ENCODE peak calls at places on chromosomes 16 and 17, in six cellular contexts. Z is HCT116, K is GM12878, W is H1, B is K562, J is HepG2. X is an unnamed sample.

GRCh38 chr17:17479209-17479608 is 2.4 kb downstream of the MED9 start:
- DNase-seq in Z (no peak), K (no peak), W (no peak), B (no peak), J (peak), X (no peak)

GRCh38 chr17:64255764-64256163 is 7.3 kb downstream of the TEX2 start:
- DNase-seq in Z (no peak), K (no peak), W (no peak), B (no peak), J (no peak), X (no peak)

GRCh38 chr16:85945424-85945751 is 46.4 kb downstream of the IRF8 start:
- DNase-seq in Z (no peak), K (no peak), W (no peak), B (no peak), J (no peak), X (no peak)

GRCh38 chr16:25060920-25061319 is 45.8 kb upstream of the ARHGAP17 start:
- DNase-seq in Z (no peak), K (no peak), W (no peak), B (no peak), J (no peak), X (no peak)

GRCh38 chr17:34207572-34207971 is 47.5 kb upstream of the CCL2 start:
- DNase-seq in Z (no peak), K (no peak), W (no peak), B (no peak), J (no peak), X (no peak)

GRCh38 chr16:11079657-11080187 is 135.4 kb downstream of the CLEC16A start:
- DNase-seq in Z (no peak), K (no peak), W (no peak), B (no peak), J (no peak), X (peak)

GRCh38 chr16:30722443-30722842 is 23.5 kb downstream of the SRCAP start:
- DNase-seq in Z (no peak), K (no peak), W (no peak), B (peak), J (no peak), X (no peak)

GRCh38 chr17:59641799-59642484 is 22.2 kb downstream of the CLTC start:
- DNase-seq in Z (no peak), K (peak), W (no peak), B (no peak), J (no peak), X (no peak)

GRCh38 chr16:16001856-16002255 is 52.4 kb downstream of the ABCC1 start:
- DNase-seq in Z (no peak), K (no peak), W (no peak), B (no peak), J (no peak), X (peak)

DNA sequence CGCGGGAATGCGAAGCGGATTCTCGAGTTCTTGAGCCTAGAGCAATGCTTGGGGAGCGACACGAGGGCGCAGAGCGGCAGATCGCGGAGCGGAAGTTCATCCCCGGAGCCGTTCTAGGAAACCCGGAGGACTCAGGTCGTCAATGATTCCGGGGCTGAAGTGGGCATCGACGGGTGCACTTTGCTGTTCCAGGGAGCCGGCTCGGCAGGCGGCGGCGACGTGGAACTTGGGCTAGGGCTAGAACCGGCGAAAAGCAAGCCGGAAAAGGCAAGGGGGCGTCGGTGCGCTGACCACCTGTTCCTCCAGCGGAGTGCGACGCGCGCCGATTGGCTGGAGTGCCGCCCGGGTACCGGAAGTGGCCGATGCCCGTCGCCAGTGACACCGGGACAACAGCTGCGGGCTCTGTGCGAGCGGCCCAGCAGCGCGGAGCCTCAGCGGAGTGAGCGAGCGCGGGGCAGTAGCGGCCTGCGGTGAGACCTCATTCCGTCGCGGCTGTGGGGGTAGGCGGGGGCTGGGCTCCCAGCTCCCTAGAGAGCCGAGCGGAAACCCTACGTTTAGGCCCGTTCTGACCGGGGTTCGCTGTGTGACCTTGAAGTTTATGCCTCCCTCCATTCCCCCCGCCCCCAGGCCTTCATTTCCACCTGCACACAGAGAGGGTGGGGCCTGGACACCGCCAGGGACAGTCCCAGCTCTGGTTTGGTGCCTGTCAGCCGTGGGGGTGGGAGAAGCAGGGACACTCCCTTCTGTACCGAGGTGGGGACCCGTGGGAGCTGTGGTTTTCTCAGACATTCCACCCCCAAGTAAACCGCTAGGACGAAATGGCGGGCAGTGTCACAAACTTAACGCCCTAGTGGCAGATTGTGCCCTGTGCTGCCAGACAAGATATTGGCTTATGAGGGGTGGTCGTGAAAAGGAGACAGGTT is at the start of gene ZFP3:
- DNase-seq in Z (no peak), K (peak), W (peak), B (no peak), J (no peak), X (peak)
- TF ChIP-seq MAX in Z (no peak), K (peak), W (peak), B (no peak), J (no peak), X (no peak)

GRCh38 chr16:3189869-3190268 is 1.9 kb downstream of the OR1F1 start:
- DNase-seq in Z (no peak), K (no peak), W (no peak), B (no peak), J (no peak), X (no peak)
- TF ChIP-seq EZH2 in Z (no peak), K (no peak), W (peak), B (no peak), J (no peak), X (no peak)

GRCh38 chr17:81715107-81715871 is 3.2 kb downstream of the SLC25A10 start:
- DNase-seq in Z (no peak), K (no peak), W (no peak), B (no peak), J (no peak), X (no peak)
- H3K9ac ChIP-seq in Z (no peak), K (no peak), W (no peak), B (no peak), J (no peak), X (no peak)

DNA sequence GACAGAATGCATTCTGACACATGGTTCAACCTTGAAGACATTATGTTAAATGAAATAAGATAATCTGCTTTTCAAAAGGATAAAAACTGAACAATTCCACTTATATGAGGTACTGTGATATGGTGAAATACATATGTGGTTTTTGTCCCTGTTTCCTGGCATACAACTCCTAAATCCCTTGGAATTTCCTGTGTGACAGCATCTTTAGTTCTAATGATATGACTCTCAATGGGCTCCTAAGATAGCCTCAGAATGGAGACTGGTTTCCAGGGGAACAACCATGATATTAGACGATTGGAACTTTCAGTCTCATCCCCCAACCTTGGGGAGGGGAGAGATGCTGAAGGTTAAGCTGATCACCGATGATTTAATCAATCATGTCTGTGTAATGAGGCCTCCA is 37.7 kb upstream of the PHLPP2 start:
- DNase-seq in Z (no peak), K (no peak), W (no peak), B (no peak), J (no peak), X (no peak)
- TF ChIP-seq MAX in Z (no peak), K (no peak), W (no peak), B (no peak), J (no peak), X (no peak)

GRCh38 chr16:4318171-4318910 is 2.5 kb downstream of the GLIS2 start:
- DNase-seq in Z (no peak), K (no peak), W (no peak), B (no peak), J (no peak), X (no peak)

GRCh38 chr16:4316103-4316731 is 350 bp downstream of the GLIS2 start:
- DNase-seq in Z (no peak), K (no peak), W (no peak), B (peak), J (no peak), X (no peak)

GRCh38 chr16:4317471-4318170 is 1.8 kb downstream of the GLIS2 start:
- DNase-seq in Z (no peak), K (no peak), W (no peak), B (no peak), J (no peak), X (peak)

GRCh38 chr16:4315185-4316102 is at the start of gene GLIS2:
- DNase-seq in Z (peak), K (no peak), W (no peak), B (peak), J (no peak), X (peak)

GRCh38 chr16:4316732-4317461 is 1.0 kb downstream of the GLIS2 start:
- DNase-seq in Z (no peak), K (no peak), W (no peak), B (no peak), J (no peak), X (peak)
- TF ChIP-seq EZH2 in Z (no peak), K (no peak), W (no peak), B (no peak), J (peak), X (no peak)

DNA sequence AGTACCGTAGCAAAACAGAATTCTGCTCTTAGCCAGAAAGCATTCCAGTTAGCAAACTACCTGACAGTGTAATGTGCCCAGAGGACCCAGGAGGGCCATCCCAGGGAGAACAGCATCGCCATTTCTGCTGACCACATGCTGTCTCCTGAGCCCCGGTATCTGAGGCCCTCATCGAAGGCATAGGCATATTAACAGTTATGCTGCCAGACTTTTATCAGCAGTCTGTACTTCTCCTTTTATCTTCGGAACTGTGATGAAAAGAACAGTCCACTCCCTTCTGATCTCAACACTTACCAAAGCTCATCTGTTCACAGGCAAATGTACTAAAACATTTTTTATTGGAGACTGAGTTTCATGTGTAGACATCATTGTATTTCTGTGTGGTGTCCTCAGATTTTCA is 236.4 kb downstream of the PRKCA start:
- DNase-seq in Z (no peak), K (no peak), W (no peak), B (no peak), J (no peak), X (no peak)
- H3K9ac ChIP-seq in Z (no peak), K (no peak), W (no peak), B (no peak), J (no peak), X (no peak)